ENCODE peak calls at places on chromosomes 4 and X, in seven cellular contexts. One of them, this sample, is unnamed.

GRCh38 chr4:71566856-71567255 is 217.0 kb downstream of the GC start:
- DNase-seq in hepatocyte: no peak
- DNase-seq in SK-N-SH: no peak
- DNase-seq in CD8-positive, alpha-beta memory T cell: no peak
- DNase-seq in neural progenitor cell: no peak
- DNase-seq in A549: no peak
- DNase-seq in tibial nerve: no peak
- DNase-seq in this sample: no peak

GRCh38 chrX:130028196-130028595 is 45.8 kb downstream of the BCORL1 start:
- DNase-seq in hepatocyte: peak; percentile 35
- DNase-seq in SK-N-SH: peak; percentile 49
- DNase-seq in CD8-positive, alpha-beta memory T cell: peak; percentile 30
- DNase-seq in neural progenitor cell: peak; percentile 22
- DNase-seq in A549: peak; percentile 57
- DNase-seq in tibial nerve: peak; percentile 21
- DNase-seq in this sample: peak; percentile 29

GRCh38 chr4:94621491-94622080 is 136.2 kb upstream of the BMPR1B start:
- DNase-seq in hepatocyte: peak; percentile 69
- DNase-seq in SK-N-SH: peak; percentile 37
- DNase-seq in CD8-positive, alpha-beta memory T cell: no peak
- DNase-seq in neural progenitor cell: peak; percentile 64
- DNase-seq in A549: peak; percentile 57
- DNase-seq in tibial nerve: no peak
- DNase-seq in this sample: peak; percentile 53

GRCh38 chrX:7647826-7648225 is 195.1 kb upstream of the VCX start:
- DNase-seq in hepatocyte: no peak
- DNase-seq in SK-N-SH: no peak
- DNase-seq in CD8-positive, alpha-beta memory T cell: no peak
- DNase-seq in neural progenitor cell: peak; percentile 32
- DNase-seq in A549: no peak
- DNase-seq in tibial nerve: no peak
- DNase-seq in this sample: no peak

GRCh38 chr4:172202480-172203076 is 389.4 kb downstream of the GALNTL6 start:
- DNase-seq in hepatocyte: peak; percentile 47
- DNase-seq in SK-N-SH: peak; percentile 52
- DNase-seq in CD8-positive, alpha-beta memory T cell: no peak
- DNase-seq in neural progenitor cell: peak; percentile 58
- DNase-seq in A549: peak; percentile 59
- DNase-seq in tibial nerve: no peak
- DNase-seq in this sample: peak; percentile 32

GRCh38 chr4:55238407-55238806 is 107.6 kb upstream of the SRD5A3 start:
- DNase-seq in hepatocyte: no peak
- DNase-seq in SK-N-SH: no peak
- DNase-seq in CD8-positive, alpha-beta memory T cell: no peak
- DNase-seq in neural progenitor cell: no peak
- DNase-seq in A549: no peak
- DNase-seq in tibial nerve: no peak
- DNase-seq in this sample: no peak

GRCh38 chr4:17188035-17188967 is 289.9 kb upstream of the LDB2 start:
- DNase-seq in hepatocyte: no peak
- DNase-seq in SK-N-SH: peak; percentile 31
- DNase-seq in CD8-positive, alpha-beta memory T cell: no peak
- DNase-seq in neural progenitor cell: peak; percentile 3
- DNase-seq in A549: no peak
- DNase-seq in tibial nerve: no peak
- DNase-seq in this sample: no peak

GRCh38 chr4:1417522-1418390 is 11.5 kb upstream of the NKX1-1 start:
- DNase-seq in hepatocyte: no peak
- DNase-seq in SK-N-SH: peak; percentile 30
- DNase-seq in CD8-positive, alpha-beta memory T cell: no peak
- DNase-seq in neural progenitor cell: no peak
- DNase-seq in A549: no peak
- DNase-seq in tibial nerve: peak; percentile 11
- DNase-seq in this sample: no peak

GRCh38 chr4:120929847-120930246 is 7.3 kb upstream of the PRDM5 start:
- DNase-seq in hepatocyte: no peak
- DNase-seq in SK-N-SH: no peak
- DNase-seq in CD8-positive, alpha-beta memory T cell: no peak
- DNase-seq in neural progenitor cell: no peak
- DNase-seq in A549: no peak
- DNase-seq in tibial nerve: no peak
- DNase-seq in this sample: no peak

GRCh38 chr4:40840255-40840984 is 90.7 kb downstream of the NSUN7 start:
- DNase-seq in hepatocyte: no peak
- DNase-seq in SK-N-SH: no peak
- DNase-seq in CD8-positive, alpha-beta memory T cell: no peak
- DNase-seq in neural progenitor cell: no peak
- DNase-seq in A549: no peak
- DNase-seq in tibial nerve: no peak
- DNase-seq in this sample: no peak

GRCh38 chr4:87985097-87985886 is 9.8 kb downstream of the SPP1 start:
- DNase-seq in hepatocyte: peak; percentile 43
- DNase-seq in SK-N-SH: peak; percentile 67
- DNase-seq in CD8-positive, alpha-beta memory T cell: no peak
- DNase-seq in neural progenitor cell: peak; percentile 70
- DNase-seq in A549: peak; percentile 74
- DNase-seq in tibial nerve: no peak
- DNase-seq in this sample: peak; percentile 31

GRCh38 chrX:29662759-29663503 is 552.4 kb upstream of the MAGEB2 start:
- DNase-seq in hepatocyte: peak; percentile 48
- DNase-seq in SK-N-SH: no peak
- DNase-seq in CD8-positive, alpha-beta memory T cell: no peak
- DNase-seq in neural progenitor cell: no peak
- DNase-seq in A549: peak; percentile 98
- DNase-seq in tibial nerve: no peak
- DNase-seq in this sample: peak; percentile 78

GRCh38 chrX:92232182-92232581 is 453.0 kb downstream of the PCDH11X start:
- DNase-seq in hepatocyte: peak; percentile 44
- DNase-seq in SK-N-SH: peak; percentile 16
- DNase-seq in CD8-positive, alpha-beta memory T cell: no peak
- DNase-seq in neural progenitor cell: peak; percentile 30
- DNase-seq in A549: peak; percentile 4
- DNase-seq in tibial nerve: no peak
- DNase-seq in this sample: peak; percentile 6

DNA sequence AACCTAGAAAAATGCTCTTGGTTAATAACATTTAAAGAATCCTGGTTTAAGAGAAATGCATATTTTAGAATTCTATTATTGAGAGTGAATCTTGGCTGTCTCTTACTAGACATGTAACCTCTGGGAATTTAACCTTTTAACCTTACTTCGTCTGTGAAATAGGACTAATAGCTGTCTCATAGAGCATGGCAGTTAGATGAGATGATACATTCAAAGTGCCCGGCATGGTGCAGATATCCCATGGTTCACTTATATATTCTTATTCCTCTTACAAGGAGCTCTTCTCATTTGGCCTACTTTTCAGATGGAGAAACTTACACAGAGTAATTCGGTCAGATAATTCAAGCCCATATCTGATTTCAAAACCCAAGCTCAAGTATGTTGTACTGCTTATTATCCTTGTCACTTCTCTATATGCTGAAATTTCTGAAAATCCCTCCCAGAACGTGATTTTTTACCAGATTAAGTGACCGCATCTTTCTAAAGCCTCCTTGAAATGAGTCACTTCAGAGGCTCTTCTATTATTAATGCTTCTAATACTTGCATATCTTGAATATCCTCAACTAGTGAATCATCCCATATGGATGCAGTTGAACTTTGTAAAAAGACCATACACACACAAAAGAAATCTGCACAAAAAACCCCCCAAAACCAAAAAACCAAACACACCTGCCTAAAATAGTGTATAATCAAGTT is 4.9 kb downstream of the CDKN2AIP start:
- DNase-seq in hepatocyte: no peak
- DNase-seq in SK-N-SH: no peak
- DNase-seq in CD8-positive, alpha-beta memory T cell: no peak
- DNase-seq in neural progenitor cell: no peak
- DNase-seq in A549: no peak
- DNase-seq in tibial nerve: no peak
- DNase-seq in this sample: no peak
- H3K4me1 ChIP-seq in hepatocyte: peaks cover 22% of the 10 kb centered on the region
- H3K4me1 ChIP-seq in SK-N-SH: peaks cover 36% of the 10 kb centered on the region
- H3K4me1 ChIP-seq in CD8-positive, alpha-beta memory T cell: peaks cover 44% of the 10 kb centered on the region
- H3K4me1 ChIP-seq in neural progenitor cell: peaks cover 9% of the 10 kb centered on the region
- H3K4me1 ChIP-seq in A549: peaks cover 12% of the 10 kb centered on the region
- H3K4me1 ChIP-seq in tibial nerve: peaks cover 16% of the 10 kb centered on the region
- H3K4me1 ChIP-seq in this sample: peaks cover 14% of the 10 kb centered on the region

DNA sequence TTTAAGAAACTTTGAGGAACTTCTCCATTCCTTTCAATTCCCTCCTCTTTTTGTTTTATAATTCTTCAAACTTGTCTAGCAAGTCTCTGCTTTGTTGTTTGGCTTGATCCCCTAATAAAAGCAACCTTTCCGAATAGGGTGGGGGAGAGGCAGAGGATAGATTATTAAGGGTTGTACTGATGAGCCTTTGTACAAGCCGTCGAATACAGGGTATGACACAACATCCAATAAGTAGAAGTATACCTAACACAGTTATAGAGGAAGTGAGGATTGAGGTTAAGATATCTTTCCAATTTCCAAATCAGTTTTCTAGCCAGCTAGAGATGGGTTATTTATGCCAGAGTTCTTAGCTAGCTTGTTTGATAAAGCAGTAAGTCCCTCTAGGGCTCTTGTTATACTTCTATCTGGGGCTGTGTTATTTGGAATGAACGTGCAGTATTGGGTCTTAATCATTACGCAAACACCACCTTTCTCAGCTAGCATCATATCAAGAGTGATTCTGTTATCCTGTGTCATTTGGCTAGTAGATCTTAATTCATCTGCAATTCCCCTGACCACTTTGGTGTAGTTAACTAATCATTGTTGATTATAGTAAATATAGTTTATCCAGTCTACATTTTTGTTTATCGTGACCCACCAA is 18.5 kb downstream of the METAP1 start:
- DNase-seq in hepatocyte: no peak
- DNase-seq in SK-N-SH: no peak
- DNase-seq in CD8-positive, alpha-beta memory T cell: no peak
- DNase-seq in neural progenitor cell: no peak
- DNase-seq in A549: no peak
- DNase-seq in tibial nerve: no peak
- DNase-seq in this sample: no peak
- H3K27ac ChIP-seq in hepatocyte: peak overlapping the region; percentile 66
- H3K27ac ChIP-seq in SK-N-SH: no peak overlapping the region
- H3K27ac ChIP-seq in CD8-positive, alpha-beta memory T cell: no peak overlapping the region
- H3K27ac ChIP-seq in neural progenitor cell: no peak overlapping the region
- H3K27ac ChIP-seq in A549: no peak overlapping the region
- H3K27ac ChIP-seq in tibial nerve: no peak overlapping the region
- H3K27ac ChIP-seq in this sample: peak overlapping the region; percentile 99

GRCh38 chr4:80062527-80062926 is 10.5 kb downstream of the ANTXR2 start:
- DNase-seq in hepatocyte: no peak
- DNase-seq in SK-N-SH: no peak
- DNase-seq in CD8-positive, alpha-beta memory T cell: no peak
- DNase-seq in neural progenitor cell: no peak
- DNase-seq in A549: no peak
- DNase-seq in tibial nerve: no peak
- DNase-seq in this sample: no peak

GRCh38 chr4:80070880-80071620 is 2.0 kb downstream of the ANTXR2 start:
- DNase-seq in hepatocyte: peak; percentile 34
- DNase-seq in SK-N-SH: no peak
- DNase-seq in CD8-positive, alpha-beta memory T cell: no peak
- DNase-seq in neural progenitor cell: no peak
- DNase-seq in A549: no peak
- DNase-seq in tibial nerve: no peak
- DNase-seq in this sample: peak; percentile 26

GRCh38 chr4:80069108-80069836 is 3.8 kb downstream of the ANTXR2 start:
- DNase-seq in hepatocyte: no peak
- DNase-seq in SK-N-SH: no peak
- DNase-seq in CD8-positive, alpha-beta memory T cell: no peak
- DNase-seq in neural progenitor cell: no peak
- DNase-seq in A549: no peak
- DNase-seq in tibial nerve: no peak
- DNase-seq in this sample: peak; percentile 56

GRCh38 chr4:80069837-80070788 is 2.9 kb downstream of the ANTXR2 start:
- DNase-seq in hepatocyte: no peak
- DNase-seq in SK-N-SH: no peak
- DNase-seq in CD8-positive, alpha-beta memory T cell: no peak
- DNase-seq in neural progenitor cell: no peak
- DNase-seq in A549: no peak
- DNase-seq in tibial nerve: no peak
- DNase-seq in this sample: no peak

DNA sequence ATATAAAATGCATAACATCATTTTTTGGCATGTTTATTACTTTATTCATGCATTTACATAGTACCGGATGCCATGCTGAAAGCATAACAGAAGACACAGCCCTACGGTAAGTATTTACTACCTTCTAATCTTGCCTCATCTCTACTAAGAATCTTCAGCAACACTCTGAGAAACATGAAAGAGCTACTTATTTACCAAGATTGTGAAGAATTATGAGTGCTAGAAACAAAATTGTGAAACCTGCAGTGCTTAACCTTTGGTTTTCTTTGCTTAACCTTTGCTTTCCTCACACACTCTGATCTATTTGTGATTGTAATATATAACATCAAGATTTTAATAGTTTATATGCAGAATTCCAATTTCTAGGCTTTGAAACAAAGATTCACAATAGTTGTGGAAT is 7.4 kb downstream of the ANTXR2 start:
- DNase-seq in hepatocyte: no peak
- DNase-seq in SK-N-SH: no peak
- DNase-seq in CD8-positive, alpha-beta memory T cell: no peak
- DNase-seq in neural progenitor cell: no peak
- DNase-seq in A549: no peak
- DNase-seq in tibial nerve: no peak
- DNase-seq in this sample: no peak
- H3K4me1 ChIP-seq in hepatocyte: peaks cover 7% of the 10 kb centered on the region
- H3K4me1 ChIP-seq in SK-N-SH: peaks cover 12% of the 10 kb centered on the region
- H3K4me1 ChIP-seq in CD8-positive, alpha-beta memory T cell: peaks cover 15% of the 10 kb centered on the region
- H3K4me1 ChIP-seq in neural progenitor cell: no peaks in the 10 kb centered on the region
- H3K4me1 ChIP-seq in A549: no peaks in the 10 kb centered on the region
- H3K4me1 ChIP-seq in tibial nerve: peaks cover 4% of the 10 kb centered on the region
- H3K4me1 ChIP-seq in this sample: peaks cover 13% of the 10 kb centered on the region

GRCh38 chr4:74716436-74716765 is 77.9 kb downstream of the BTC start:
- DNase-seq in hepatocyte: no peak
- DNase-seq in SK-N-SH: no peak
- DNase-seq in CD8-positive, alpha-beta memory T cell: no peak
- DNase-seq in neural progenitor cell: no peak
- DNase-seq in A549: no peak
- DNase-seq in tibial nerve: no peak
- DNase-seq in this sample: no peak
- H3K27ac ChIP-seq in hepatocyte: no peak overlapping the region
- H3K27ac ChIP-seq in SK-N-SH: no peak overlapping the region
- H3K27ac ChIP-seq in CD8-positive, alpha-beta memory T cell: no peak overlapping the region
- H3K27ac ChIP-seq in neural progenitor cell: no peak overlapping the region
- H3K27ac ChIP-seq in A549: no peak overlapping the region
- H3K27ac ChIP-seq in tibial nerve: no peak overlapping the region
- H3K27ac ChIP-seq in this sample: no peak overlapping the region

This sample was measured in cardiac muscle cell.